ENCODE peak calls at places on chromosomes 4 and X, in four cellular contexts. G, N, U and P are unnamed samples.

GRCh38 chr4:57265831-57266582 is 155.8 kb upstream of the IGFBP7 start:
- DNase-seq in G (no peak), N (no peak), U (no peak), P (no peak)

GRCh38 chr4:142815834-142816233 is 30.3 kb downstream of the INPP4B start:
- DNase-seq in G (peak), N (no peak), U (no peak), P (no peak)

GRCh38 chrX:71632923-71633657 is 14.8 kb upstream of the CXCR3 start:
- DNase-seq in G (no peak), N (no peak), U (no peak), P (no peak)

GRCh38 chrX:66018585-66019309 is 21.1 kb downstream of the VSIG4 start:
- DNase-seq in G (no peak), N (no peak), U (no peak), P (no peak)

GRCh38 chr4:54333657-54334056 is 104.6 kb downstream of the PDGFRA start:
- DNase-seq in G (no peak), N (no peak), U (no peak), P (no peak)

GRCh38 chrX:107766470-107767140 is 9.0 kb downstream of the TSC22D3 start:
- DNase-seq in G (peak), N (peak), U (no peak), P (no peak)

GRCh38 chrX:105515561-105515960 is 295.1 kb upstream of the TEX13A start:
- DNase-seq in G (no peak), N (no peak), U (no peak), P (no peak)

GRCh38 chr4:5127556-5127955 is 76.3 kb downstream of the STK32B start:
- DNase-seq in G (peak), N (no peak), U (no peak), P (no peak)

GRCh38 chrX:79080131-79080530 is 64.4 kb upstream of the GPR174 start:
- DNase-seq in G (no peak), N (no peak), U (no peak), P (no peak)

GRCh38 chrX:14073561-14073960 is 43.9 kb upstream of the GEMIN8 start:
- DNase-seq in G (peak), N (no peak), U (no peak), P (no peak)

GRCh38 chr4:27019766-27020165 is 159.1 kb downstream of the STIM2 start:
- DNase-seq in G (no peak), N (no peak), U (no peak), P (no peak)

GRCh38 chr4:1475277-1476139 is 69.3 kb upstream of the NKX1-1 start:
- DNase-seq in G (no peak), N (no peak), U (no peak), P (no peak)

GRCh38 chr4:26873391-26874026 is 12.9 kb downstream of the STIM2 start:
- DNase-seq in G (no peak), N (no peak), U (no peak), P (peak)

GRCh38 chr4:128793859-128794667 is 15.4 kb upstream of the JADE1 start:
- DNase-seq in G (peak), N (no peak), U (peak), P (no peak)

GRCh38 chr4:138707746-138708145 is 307.8 kb upstream of the NOCT start:
- DNase-seq in G (no peak), N (no peak), U (no peak), P (no peak)

GRCh38 chr4:118772149-118773081 is 63.5 kb downstream of the SEC24D start:
- DNase-seq in G (peak), N (no peak), U (no peak), P (no peak)

GRCh38 chr4:73434311-73434710 is 1.7 kb upstream of the AFP start:
- DNase-seq in G (peak), N (no peak), U (no peak), P (no peak)

GRCh38 chrX:10617964-10618342 is 2.4 kb downstream of the MID1 start:
- DNase-seq in G (no peak), N (no peak), U (no peak), P (no peak)

GRCh38 chr4:153488719-153489384 is 22.7 kb downstream of the TMEM131L start:
- DNase-seq in G (no peak), N (peak), U (no peak), P (no peak)

GRCh38 chrX:120302434-120302833 is 8.8 kb downstream of the TMEM255A start:
- DNase-seq in G (no peak), N (no peak), U (no peak), P (peak)

GRCh38 chr4:20422398-20422797 is 170.7 kb downstream of the SLIT2 start:
- DNase-seq in G (peak), N (no peak), U (peak), P (no peak)

GRCh38 chr4:140969296-140969695 is 164.0 kb downstream of the RNF150 start:
- DNase-seq in G (no peak), N (no peak), U (peak), P (no peak)

GRCh38 chr4:122873752-122874151 is 47.1 kb downstream of the FGF2 start:
- DNase-seq in G (peak), N (no peak), U (no peak), P (no peak)

GRCh38 chr4:137082051-137082450 is 450.2 kb downstream of the PCDH18 start:
- DNase-seq in G (peak), N (no peak), U (no peak), P (no peak)

GRCh38 chrX:57329008-57329407 is 42.5 kb downstream of the FAAH2 start:
- DNase-seq in G (no peak), N (no peak), U (no peak), P (no peak)

GRCh38 chr4:180650273-180650672 is 1592.9 kb upstream of the TENM3 start:
- DNase-seq in G (no peak), N (no peak), U (no peak), P (no peak)

GRCh38 chr4:85763207-85763606 is 288.3 kb downstream of the ARHGAP24 start:
- DNase-seq in G (no peak), N (no peak), U (no peak), P (no peak)

GRCh38 chr4:6658635-6659075 is 18.2 kb downstream of the MRFAP1 start:
- DNase-seq in G (peak), N (no peak), U (no peak), P (peak)

GRCh38 chrX:45622538-45622937 is 421.9 kb upstream of the DIPK2B start:
- DNase-seq in G (peak), N (no peak), U (no peak), P (no peak)

GRCh38 chrX:119459181-119459580 is 9.1 kb upstream of the SLC25A5 start:
- DNase-seq in G (no peak), N (no peak), U (no peak), P (no peak)

GRCh38 chrX:44157858-44158257 is 184.7 kb upstream of the NDP start:
- DNase-seq in G (peak), N (peak), U (no peak), P (no peak)

GRCh38 chr4:19386786-19387185 is 864.9 kb upstream of the SLIT2 start:
- DNase-seq in G (no peak), N (no peak), U (no peak), P (no peak)

DNA sequence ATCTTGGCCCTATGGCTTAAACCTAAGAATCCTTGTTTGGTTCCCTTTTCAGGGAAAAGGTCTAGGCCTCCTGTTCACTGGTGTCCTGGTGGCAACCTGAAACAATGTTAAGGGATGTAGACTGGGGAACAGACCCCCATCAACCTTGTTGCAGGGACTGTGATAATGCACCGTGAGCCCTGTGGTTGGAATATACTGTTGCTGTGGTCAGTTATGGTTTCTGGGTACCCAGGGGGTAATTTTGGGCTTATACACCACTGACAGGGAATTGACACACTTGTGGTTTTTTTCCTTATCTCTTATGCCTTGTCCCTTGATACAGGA is 64.0 kb upstream of the WDR1 start:
- DNase-seq in G (no peak), N (no peak), U (no peak), P (no peak)
- H3K27ac ChIP-seq in G (peak), N (no peak), U (no peak), P (no peak)

DNA sequence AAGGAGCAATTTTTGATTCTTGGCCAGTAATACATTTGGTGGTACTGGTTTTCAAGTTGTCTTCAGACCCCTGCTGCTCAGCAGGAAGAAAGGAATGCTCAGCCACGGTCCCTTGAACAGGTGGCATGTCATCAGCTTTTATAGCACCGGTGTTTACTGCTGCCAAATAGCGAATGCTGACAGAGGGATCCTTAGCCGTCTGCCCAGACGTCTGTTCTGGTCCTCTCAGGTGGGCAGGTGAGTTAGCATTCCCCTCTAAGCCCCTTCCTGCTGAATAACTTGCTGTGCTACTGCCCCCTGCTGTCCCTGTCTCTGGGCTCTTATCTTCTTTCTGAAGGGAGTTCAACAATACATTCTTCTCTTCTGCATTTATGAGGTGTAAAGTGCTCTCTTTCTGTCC is 28.4 kb downstream of the BOD1L1 start:
- DNase-seq in G (no peak), N (no peak), U (peak), P (no peak)
- TF ChIP-seq CTCF in G (peak), N (no peak), U (peak), P (no peak)

DNA sequence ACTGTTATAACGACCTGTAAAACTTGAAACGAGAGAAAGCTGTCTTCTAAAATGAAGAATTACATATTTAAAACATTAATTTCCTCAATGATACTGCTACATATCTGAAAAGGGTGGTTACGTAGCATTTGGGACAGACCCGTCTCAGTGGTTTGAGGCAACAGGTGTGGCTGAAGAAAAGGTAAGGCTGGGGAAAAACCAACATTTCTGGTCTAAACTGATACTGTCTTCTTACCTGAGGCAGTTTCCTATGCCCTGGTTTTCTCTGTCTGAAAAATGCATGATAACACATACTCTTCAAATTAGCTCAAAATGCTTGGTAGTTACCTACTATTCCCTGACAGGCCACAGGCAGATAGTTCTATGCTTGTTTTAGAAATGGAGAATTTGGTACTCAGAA is 30.4 kb downstream of the PLS3 start:
- DNase-seq in G (no peak), N (no peak), U (no peak), P (no peak)
- H3K27ac ChIP-seq in G (no peak), N (peak), U (no peak), P (no peak)

GRCh38 chr4:147108409-147108808 is 162.7 kb upstream of the TTC29 start:
- DNase-seq in G (peak), N (no peak), U (no peak), P (no peak)

GRCh38 chr4:147109800-147110199 is 164.1 kb upstream of the TTC29 start:
- DNase-seq in G (no peak), N (no peak), U (no peak), P (no peak)

GRCh38 chr4:147110473-147110872 is 164.8 kb upstream of the TTC29 start:
- DNase-seq in G (no peak), N (no peak), U (peak), P (no peak)

DNA sequence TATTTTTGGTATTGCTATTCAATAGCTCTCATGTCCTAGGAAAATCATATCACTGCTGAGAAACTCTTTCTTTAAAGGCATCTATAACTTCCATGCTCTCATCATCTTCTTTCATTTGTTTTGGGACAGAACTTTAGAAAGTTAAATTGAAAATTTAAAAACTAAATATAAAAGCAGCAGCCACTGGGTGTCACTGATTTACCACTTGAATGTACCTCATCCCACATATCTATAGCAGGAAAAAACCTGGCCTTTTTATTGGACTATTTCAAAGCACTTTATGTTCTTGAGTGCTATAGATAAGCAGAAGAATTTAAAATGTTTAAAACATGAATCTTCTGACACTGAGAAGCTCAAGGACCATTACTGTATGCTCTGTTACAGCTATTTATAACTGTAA is 165.3 kb upstream of the TTC29 start:
- DNase-seq in G (peak), N (no peak), U (no peak), P (no peak)
- TF ChIP-seq CTCF in G (peak), N (peak), U (peak), P (no peak)

DNA sequence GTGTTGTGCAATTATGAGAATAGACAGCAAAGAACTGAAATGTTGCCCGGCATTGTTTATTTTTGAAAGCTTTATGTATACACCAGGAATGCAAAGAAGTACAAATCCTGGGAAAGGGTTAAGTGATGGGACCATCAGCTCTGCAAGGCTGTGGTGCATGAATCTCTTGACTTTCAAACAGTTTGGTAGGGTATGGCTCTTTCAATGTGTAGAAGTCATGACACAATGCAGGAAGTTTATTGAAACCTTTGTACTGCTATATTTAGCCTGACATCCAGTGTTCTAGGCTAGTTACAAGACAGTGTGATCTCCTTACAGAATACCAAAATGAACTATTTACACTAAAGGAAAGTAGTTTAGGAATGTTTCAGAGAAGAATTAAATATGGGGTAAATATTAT is 206.8 kb upstream of the HAND2 start:
- DNase-seq in G (peak), N (no peak), U (no peak), P (no peak)
- H3K27ac ChIP-seq in G (no peak), N (peak), U (no peak), P (no peak)

DNA sequence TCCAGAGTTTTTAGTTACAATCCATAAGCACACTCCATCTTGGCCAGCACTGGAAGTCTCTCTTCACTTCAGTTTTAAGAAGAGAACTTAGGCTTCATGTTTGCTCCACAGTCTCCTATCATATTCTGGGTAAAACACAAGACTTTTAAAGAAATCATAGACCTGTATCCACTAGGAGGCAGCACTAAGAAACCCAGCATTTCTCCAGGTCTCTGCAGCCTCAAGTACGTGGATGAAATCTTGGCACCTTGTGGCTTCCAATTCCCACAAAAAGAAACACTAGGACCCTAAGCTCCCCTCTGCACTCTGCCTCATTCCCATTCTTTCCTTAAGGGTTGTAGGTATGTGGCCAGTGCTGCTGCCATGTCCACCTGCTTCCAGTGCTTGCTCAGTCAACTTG is 367.3 kb upstream of the CASK start:
- DNase-seq in G (peak), N (no peak), U (no peak), P (no peak)
- TF ChIP-seq CTCF in G (peak), N (no peak), U (peak), P (no peak)

DNA sequence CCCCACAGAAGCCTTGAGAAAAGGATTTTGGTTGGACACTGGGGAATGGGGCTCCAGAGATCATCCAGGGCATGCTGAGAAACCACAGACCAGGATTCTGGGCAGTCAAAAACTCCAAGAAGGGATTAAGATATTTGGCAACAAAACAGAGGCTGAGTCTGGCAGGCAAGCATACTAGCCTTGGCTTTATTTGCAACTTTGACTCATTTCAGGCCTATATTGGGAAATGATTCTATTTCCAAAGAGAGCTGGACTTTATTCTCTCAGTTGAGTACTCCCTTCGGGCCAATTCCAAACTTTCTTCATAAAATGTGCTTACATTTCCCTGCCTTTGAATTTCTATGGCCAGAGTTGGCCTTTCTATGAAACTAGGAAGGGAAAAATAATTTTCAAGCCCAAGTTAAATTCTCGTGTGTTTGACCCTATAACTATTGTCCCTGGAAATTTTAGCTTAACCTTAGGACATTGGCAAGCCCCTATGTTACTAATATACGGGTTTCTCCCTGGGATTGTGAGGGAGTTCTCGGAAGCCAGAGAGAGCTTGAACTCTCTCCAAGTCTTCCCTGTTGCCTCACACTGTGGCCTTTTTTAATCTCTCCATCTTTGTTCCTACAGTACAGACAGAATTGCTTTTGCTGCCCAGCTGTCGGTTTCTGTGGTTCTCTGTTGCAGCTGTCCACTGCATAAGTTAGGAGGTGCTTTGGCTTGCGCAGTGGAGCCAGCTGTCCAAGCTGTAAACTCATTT is 112.7 kb upstream of the FAM9A start:
- DNase-seq in G (peak), N (no peak), U (no peak), P (no peak)
- H3K27ac ChIP-seq in G (no peak), N (peak), U (no peak), P (no peak)

GRCh38 chrX:20063153-20063552 is 53.6 kb downstream of the MAP7D2 start:
- DNase-seq in G (no peak), N (no peak), U (no peak), P (no peak)

GRCh38 chrX:20061869-20062254 is 54.8 kb downstream of the MAP7D2 start:
- DNase-seq in G (peak), N (no peak), U (no peak), P (no peak)

GRCh38 chrX:20066968-20067708 is 49.6 kb downstream of the MAP7D2 start:
- DNase-seq in G (peak), N (no peak), U (peak), P (no peak)

GRCh38 chrX:20060961-20061868 is 55.5 kb downstream of the MAP7D2 start:
- DNase-seq in G (no peak), N (no peak), U (no peak), P (no peak)

GRCh38 chrX:20063716-20064351 is 52.9 kb downstream of the MAP7D2 start:
- DNase-seq in G (no peak), N (no peak), U (peak), P (no peak)
- TF ChIP-seq CTCF in G (peak), N (no peak), U (peak), P (no peak)

DNA sequence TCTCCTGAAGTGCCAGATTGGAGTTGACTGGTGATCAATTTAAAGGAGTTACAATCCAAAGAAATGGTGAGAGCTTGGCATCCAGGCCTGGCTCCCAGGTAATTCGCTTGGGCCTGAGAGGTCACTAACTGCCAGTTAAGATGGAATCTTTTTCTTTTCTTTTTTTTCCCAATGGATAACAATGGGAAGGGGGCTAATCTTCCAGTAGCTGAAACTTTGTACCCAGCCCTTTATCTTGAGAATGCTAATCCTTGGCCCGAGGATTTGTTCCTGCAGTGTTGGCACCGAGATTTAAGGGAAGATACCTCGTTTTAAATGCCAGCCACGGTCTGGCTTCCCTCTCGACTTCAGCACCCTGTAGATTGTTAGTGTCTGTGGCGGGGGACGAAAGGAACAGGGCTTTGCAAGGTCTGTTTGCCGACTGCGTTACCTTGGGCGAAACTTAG is 13.4 kb upstream of the PITX2 start:
- DNase-seq in G (no peak), N (no peak), U (no peak), P (no peak)
- H3K27ac ChIP-seq in G (no peak), N (no peak), U (no peak), P (no peak)